ENCODE peak calls at places on chromosomes 5 and 9, in seven cellular contexts. J, I, F, Y, G, V and X are unnamed samples.

GRCh38 chr9:78680196-78680595 is 383.3 kb downstream of the PSAT1 start:
- DNase-seq in Y (no peak), J (no peak), G (no peak), F (no peak), V (no peak), I (no peak), X (no peak)

GRCh38 chr5:170269579-170269978 is 28.0 kb downstream of the LCP2 start:
- DNase-seq in J (peak; percentile 37), I (no peak), V (no peak), G (no peak), F (no peak), Y (no peak), X (no peak)

GRCh38 chr9:133112361-133113026 is 8.5 kb downstream of the RALGDS start:
- DNase-seq in Y (no peak), I (no peak), F (no peak), J (peak; percentile 46), V (no peak), G (no peak), X (no peak)

GRCh38 chr5:76720988-76721569 is 5.2 kb downstream of the F2R start:
- DNase-seq in F (no peak), J (no peak), I (no peak), V (peak; percentile 36), Y (no peak), G (no peak), X (no peak)

GRCh38 chr9:27395484-27395921 is 98.6 kb upstream of the EQTN start:
- DNase-seq in F (peak; percentile 39), G (peak; percentile 26), V (no peak), J (no peak), Y (no peak), I (no peak), X (peak; percentile 47)

GRCh38 chr9:121395558-121395957 is 25.5 kb upstream of the STOM start:
- DNase-seq in G (no peak), F (no peak), I (no peak), V (no peak), Y (no peak), J (no peak), X (no peak)

GRCh38 chr5:93636850-93637249 is 53.8 kb downstream of the NR2F1 start:
- DNase-seq in G (no peak), J (no peak), I (no peak), F (no peak), V (no peak), Y (no peak), X (no peak)

GRCh38 chr9:100525563-100525962 is 52.3 kb upstream of the CAVIN4 start:
- DNase-seq in V (no peak), J (no peak), Y (peak; percentile 2), F (no peak), G (no peak), I (no peak), X (no peak)

GRCh38 chr5:36643162-36643561 is 36.8 kb downstream of the SLC1A3 start:
- DNase-seq in I (no peak), G (no peak), V (no peak), Y (no peak), J (no peak), F (no peak), X (no peak)

GRCh38 chr5:36644727-36645126 is 38.3 kb downstream of the SLC1A3 start:
- DNase-seq in I (no peak), G (no peak), F (no peak), Y (no peak), V (no peak), J (peak; percentile 32), X (peak; percentile 98)

GRCh38 chr5:36646507-36647023 is 40.2 kb downstream of the SLC1A3 start:
- DNase-seq in G (no peak), F (no peak), V (no peak), J (no peak), Y (no peak), I (no peak), X (no peak)

GRCh38 chr5:36648426-36648825 is 42.0 kb downstream of the SLC1A3 start:
- DNase-seq in J (no peak), I (no peak), V (no peak), F (no peak), Y (no peak), G (no peak), X (peak; percentile 93)

DNA sequence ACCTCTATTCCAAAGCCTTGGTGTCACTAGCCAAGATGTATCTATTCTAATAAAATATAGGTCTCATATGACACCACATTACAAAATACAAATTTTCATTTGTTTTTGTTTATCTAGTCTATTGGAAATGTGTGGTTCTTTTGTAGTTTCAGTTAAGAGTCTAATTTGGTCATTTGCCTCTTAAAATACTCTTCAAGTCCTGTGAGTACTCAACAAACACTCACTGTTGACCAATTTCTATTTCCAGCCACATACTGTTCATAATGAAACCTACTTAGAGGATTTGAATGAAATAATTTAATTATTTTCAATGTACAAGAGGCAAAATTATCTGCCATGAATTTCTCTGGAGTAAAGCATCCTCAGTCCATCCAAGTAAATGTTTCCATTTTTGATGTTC is 40.6 kb downstream of the SLC1A3 start:
- DNase-seq in G (no peak), J (no peak), F (no peak), V (no peak), I (no peak), Y (no peak), X (no peak)
- H2AK5ac ChIP-seq in G (no peak overlapping the region), J (no peak overlapping the region), F (no peak overlapping the region), V (no peak overlapping the region), I (no peak overlapping the region), Y (no peak overlapping the region), X (no peak overlapping the region)

GRCh38 chr9:37408933-37409710 is 13.4 kb upstream of the GRHPR start:
- DNase-seq in F (no peak), I (no peak), V (no peak), Y (no peak), G (no peak), J (peak; percentile 83), X (no peak)

GRCh38 chr9:37410354-37410861 is 12.1 kb upstream of the GRHPR start:
- DNase-seq in I (no peak), J (no peak), Y (no peak), G (no peak), F (no peak), V (no peak), X (no peak)

GRCh38 chr9:37413311-37413710 is 9.2 kb upstream of the GRHPR start:
- DNase-seq in J (no peak), I (no peak), F (no peak), V (no peak), G (no peak), Y (no peak), X (no peak)

GRCh38 chr9:37412431-37413151 is 9.9 kb upstream of the GRHPR start:
- DNase-seq in J (no peak), V (no peak), F (no peak), G (no peak), I (peak; percentile 63), Y (peak; percentile 29), X (no peak)

DNA sequence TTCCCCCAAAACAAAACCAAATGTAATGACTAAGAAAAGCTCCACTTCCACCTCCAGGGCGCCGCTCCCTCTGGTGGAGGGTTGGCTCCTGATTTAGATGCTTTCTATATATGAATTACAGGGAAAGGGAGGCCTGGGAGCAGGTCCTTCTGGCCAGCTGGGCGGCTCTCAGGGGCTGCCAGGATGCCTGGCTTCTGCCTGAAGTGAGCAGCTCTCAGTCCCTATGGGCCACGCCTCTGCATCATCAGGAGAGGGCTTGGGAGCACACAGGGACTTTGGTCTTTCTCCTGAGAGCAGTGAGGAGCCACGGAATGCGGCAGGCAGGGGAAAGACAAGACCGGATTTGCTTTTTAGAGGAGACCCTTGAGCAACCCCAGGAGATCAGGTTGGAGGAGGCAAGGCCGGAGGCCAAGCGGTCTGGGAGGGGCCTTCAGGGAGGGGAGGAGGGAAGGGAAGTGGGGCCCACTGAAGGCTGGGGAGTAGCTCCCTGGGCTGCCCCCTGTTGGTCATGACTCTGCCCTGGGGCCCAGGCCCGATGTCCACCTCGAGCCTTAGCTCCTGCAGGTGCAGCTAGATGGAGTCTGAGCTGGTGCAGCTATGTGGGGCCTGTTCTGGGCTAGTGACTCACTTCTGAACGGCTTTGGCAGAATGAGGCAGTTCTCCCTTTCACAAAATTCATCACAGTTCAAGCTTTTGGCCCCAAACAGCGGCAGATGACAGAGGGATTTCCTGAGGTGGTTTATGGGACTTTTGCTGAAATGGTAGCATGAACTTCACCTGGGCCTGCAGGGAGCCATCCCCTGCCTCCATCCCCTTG is 11.3 kb upstream of the GRHPR start:
- DNase-seq in Y (peak; percentile 15), V (no peak), I (peak; percentile 74), G (no peak), J (no peak), F (no peak), X (peak; percentile 49)
- H2AK5ac ChIP-seq in Y (no peak overlapping the region), V (no peak overlapping the region), I (no peak overlapping the region), G (peak overlapping the region; percentile 78), J (no peak overlapping the region), F (no peak overlapping the region), X (no peak overlapping the region)

DNA sequence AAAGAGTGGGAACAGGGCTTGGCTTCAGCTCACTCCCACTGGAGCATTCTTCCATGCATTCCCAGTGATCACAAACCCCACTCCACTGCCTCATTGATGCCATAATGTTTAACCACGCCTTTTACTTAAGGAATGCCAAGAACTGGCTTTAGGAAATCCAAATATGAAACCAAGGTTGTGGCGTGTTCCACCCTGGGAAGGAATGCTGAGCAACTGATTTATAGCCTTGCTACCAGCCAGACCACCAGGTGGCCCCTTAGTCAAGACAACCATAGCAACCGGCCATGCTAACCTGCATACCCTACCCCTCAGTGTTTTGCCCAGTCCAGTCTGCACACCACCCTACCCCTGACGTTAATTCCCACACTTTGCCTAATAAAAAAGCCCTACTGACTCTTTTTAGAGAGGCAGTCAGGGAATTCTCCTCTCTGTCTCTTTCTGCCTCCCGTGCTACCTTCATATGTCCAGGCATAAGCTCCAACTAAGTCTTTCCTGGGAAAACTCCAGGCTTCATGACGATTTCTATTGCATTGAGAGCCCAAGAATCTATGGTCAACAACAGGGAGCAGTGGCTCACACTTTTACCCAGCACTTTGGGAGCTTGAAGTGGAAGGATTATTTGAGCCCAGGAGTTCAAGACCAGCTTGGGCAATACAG is 27.0 kb upstream of the PRRC2B start:
- DNase-seq in Y (peak; percentile 49), J (peak; percentile 65), G (peak; percentile 36), I (peak; percentile 64), F (no peak), V (no peak), X (peak; percentile 72)
- H2AK5ac ChIP-seq in Y (no peak overlapping the region), J (no peak overlapping the region), G (no peak overlapping the region), I (no peak overlapping the region), F (no peak overlapping the region), V (no peak overlapping the region), X (no peak overlapping the region)

GRCh38 chr9:112853882-112854585 is 36.6 kb downstream of the SLC46A2 start:
- DNase-seq in I (no peak), J (no peak), G (no peak), V (no peak), Y (no peak), F (no peak), X (no peak)

GRCh38 chr9:112852741-112853505 is 37.8 kb downstream of the SLC46A2 start:
- DNase-seq in F (no peak), G (no peak), Y (no peak), I (no peak), V (no peak), J (no peak), X (no peak)

GRCh38 chr9:112848316-112849151 is 42.1 kb downstream of the SLC46A2 start:
- DNase-seq in J (no peak), F (no peak), G (peak; percentile 18), V (no peak), Y (no peak), I (peak; percentile 55), X (no peak)

GRCh38 chr9:112849363-112849922 is 41.2 kb downstream of the SLC46A2 start:
- DNase-seq in I (no peak), J (no peak), G (no peak), V (no peak), F (no peak), Y (no peak), X (no peak)

DNA sequence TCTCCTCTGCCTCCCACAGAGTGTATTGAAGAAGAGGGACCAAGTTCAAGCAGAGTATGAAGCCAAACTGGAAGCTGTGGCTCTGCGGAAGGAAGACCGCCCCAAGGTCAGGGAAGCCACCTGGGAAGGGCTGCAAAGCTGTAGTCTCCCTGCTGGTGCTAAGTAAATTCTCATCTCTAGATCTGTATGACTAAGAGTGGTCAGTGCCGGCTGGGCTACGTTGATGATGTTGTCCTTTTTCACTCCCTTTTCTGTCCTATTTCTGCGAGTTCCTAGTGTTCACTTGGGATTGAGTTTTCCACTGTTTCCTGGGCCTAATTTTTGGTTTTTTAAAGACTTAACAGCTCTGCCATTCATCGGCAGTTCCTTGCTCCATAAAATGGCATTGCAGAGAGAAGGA is 39.8 kb downstream of the SLC46A2 start:
- DNase-seq in G (no peak), F (no peak), Y (no peak), V (no peak), I (no peak), J (no peak), X (no peak)
- H2AK5ac ChIP-seq in G (no peak overlapping the region), F (no peak overlapping the region), Y (no peak overlapping the region), V (no peak overlapping the region), I (no peak overlapping the region), J (no peak overlapping the region), X (no peak overlapping the region)